ENCODE peak calls at places on chromosome 14, in seven cellular contexts. One of them, this sample, is unnamed.

GRCh38 chr14:82029038-82029437 is 495.4 kb upstream of the SEL1L start:
- DNase-seq in mucosa of descending colon: no peak
- DNase-seq in cardiac muscle cell: no peak
- DNase-seq in colonic mucosa: no peak
- DNase-seq in MM.1S: no peak
- DNase-seq in astrocyte of the spinal cord: no peak
- DNase-seq in IMR-90: no peak
- DNase-seq in this sample: peak; percentile 7

GRCh38 chr14:56135001-56135400 is 16.8 kb downstream of the PELI2 start:
- DNase-seq in mucosa of descending colon: no peak
- DNase-seq in cardiac muscle cell: no peak
- DNase-seq in colonic mucosa: no peak
- DNase-seq in MM.1S: no peak
- DNase-seq in astrocyte of the spinal cord: no peak
- DNase-seq in IMR-90: no peak
- DNase-seq in this sample: no peak

GRCh38 chr14:93915070-93915705 is 12.0 kb upstream of the FAM181A start:
- DNase-seq in mucosa of descending colon: peak; percentile 9
- DNase-seq in cardiac muscle cell: no peak
- DNase-seq in colonic mucosa: no peak
- DNase-seq in MM.1S: no peak
- DNase-seq in astrocyte of the spinal cord: no peak
- DNase-seq in IMR-90: no peak
- DNase-seq in this sample: no peak

GRCh38 chr14:64566651-64567122 is 16.9 kb downstream of the PPP1R36 start:
- DNase-seq in mucosa of descending colon: no peak
- DNase-seq in cardiac muscle cell: peak; percentile 30
- DNase-seq in colonic mucosa: no peak
- DNase-seq in MM.1S: no peak
- DNase-seq in astrocyte of the spinal cord: no peak
- DNase-seq in IMR-90: no peak
- DNase-seq in this sample: no peak

GRCh38 chr14:94026886-94027469 is 838 bp downstream of the OTUB2 start:
- DNase-seq in mucosa of descending colon: no peak
- DNase-seq in cardiac muscle cell: no peak
- DNase-seq in colonic mucosa: no peak
- DNase-seq in MM.1S: no peak
- DNase-seq in astrocyte of the spinal cord: no peak
- DNase-seq in IMR-90: no peak
- DNase-seq in this sample: no peak

GRCh38 chr14:27427796-27428195 is 830.0 kb upstream of the NOVA1 start:
- DNase-seq in mucosa of descending colon: no peak
- DNase-seq in cardiac muscle cell: peak; percentile 43
- DNase-seq in colonic mucosa: no peak
- DNase-seq in MM.1S: no peak
- DNase-seq in astrocyte of the spinal cord: peak; percentile 51
- DNase-seq in IMR-90: no peak
- DNase-seq in this sample: no peak

GRCh38 chr14:63276492-63277342 is 42.0 kb downstream of the GPHB5 start:
- DNase-seq in mucosa of descending colon: no peak
- DNase-seq in cardiac muscle cell: peak; percentile 72
- DNase-seq in colonic mucosa: no peak
- DNase-seq in MM.1S: no peak
- DNase-seq in astrocyte of the spinal cord: peak; percentile 59
- DNase-seq in IMR-90: peak; percentile 64
- DNase-seq in this sample: peak; percentile 51

GRCh38 chr14:100410056-100410565 is 87.0 kb downstream of the SLC25A47 start:
- DNase-seq in mucosa of descending colon: no peak
- DNase-seq in cardiac muscle cell: peak; percentile 94
- DNase-seq in colonic mucosa: no peak
- DNase-seq in MM.1S: no peak
- DNase-seq in astrocyte of the spinal cord: peak; percentile 89
- DNase-seq in IMR-90: peak; percentile 67
- DNase-seq in this sample: no peak

GRCh38 chr14:56322531-56322930 is 204.3 kb downstream of the PELI2 start:
- DNase-seq in mucosa of descending colon: no peak
- DNase-seq in cardiac muscle cell: no peak
- DNase-seq in colonic mucosa: no peak
- DNase-seq in MM.1S: no peak
- DNase-seq in astrocyte of the spinal cord: no peak
- DNase-seq in IMR-90: peak; percentile 17
- DNase-seq in this sample: no peak

GRCh38 chr14:74019743-74020142 is 594 bp downstream of the BBOF1 start:
- DNase-seq in mucosa of descending colon: no peak
- DNase-seq in cardiac muscle cell: peak; percentile 81
- DNase-seq in colonic mucosa: no peak
- DNase-seq in MM.1S: no peak
- DNase-seq in astrocyte of the spinal cord: peak; percentile 63
- DNase-seq in IMR-90: peak; percentile 60
- DNase-seq in this sample: no peak

GRCh38 chr14:47211263-47211662 is 464.1 kb downstream of the MDGA2 start:
- DNase-seq in mucosa of descending colon: no peak
- DNase-seq in cardiac muscle cell: no peak
- DNase-seq in colonic mucosa: no peak
- DNase-seq in MM.1S: no peak
- DNase-seq in astrocyte of the spinal cord: no peak
- DNase-seq in IMR-90: no peak
- DNase-seq in this sample: no peak

GRCh38 chr14:100404419-100404818 is 81.3 kb downstream of the SLC25A47 start:
- DNase-seq in mucosa of descending colon: no peak
- DNase-seq in cardiac muscle cell: no peak
- DNase-seq in colonic mucosa: no peak
- DNase-seq in MM.1S: no peak
- DNase-seq in astrocyte of the spinal cord: no peak
- DNase-seq in IMR-90: no peak
- DNase-seq in this sample: no peak

GRCh38 chr14:73476451-73476905 is 14.3 kb upstream of the RIOX1 start:
- DNase-seq in mucosa of descending colon: no peak
- DNase-seq in cardiac muscle cell: no peak
- DNase-seq in colonic mucosa: no peak
- DNase-seq in MM.1S: no peak
- DNase-seq in astrocyte of the spinal cord: no peak
- DNase-seq in IMR-90: no peak
- DNase-seq in this sample: no peak

GRCh38 chr14:50018236-50019210 is 97.8 kb downstream of the VCPKMT start:
- DNase-seq in mucosa of descending colon: no peak
- DNase-seq in cardiac muscle cell: peak; percentile 39
- DNase-seq in colonic mucosa: peak; percentile 62
- DNase-seq in MM.1S: no peak
- DNase-seq in astrocyte of the spinal cord: peak; percentile 34
- DNase-seq in IMR-90: peak; percentile 80
- DNase-seq in this sample: no peak

GRCh38 chr14:37901978-37902377 is 305.7 kb upstream of the SSTR1 start:
- DNase-seq in mucosa of descending colon: no peak
- DNase-seq in cardiac muscle cell: no peak
- DNase-seq in colonic mucosa: no peak
- DNase-seq in MM.1S: no peak
- DNase-seq in astrocyte of the spinal cord: no peak
- DNase-seq in IMR-90: peak; percentile 65
- DNase-seq in this sample: no peak

GRCh38 chr14:91237219-91237618 is 7.3 kb downstream of the GPR68 start:
- DNase-seq in mucosa of descending colon: no peak
- DNase-seq in cardiac muscle cell: peak; percentile 53
- DNase-seq in colonic mucosa: no peak
- DNase-seq in MM.1S: no peak
- DNase-seq in astrocyte of the spinal cord: peak; percentile 88
- DNase-seq in IMR-90: peak; percentile 81
- DNase-seq in this sample: no peak

GRCh38 chr14:21070083-21070609 is at the start of gene ARHGEF40:
- DNase-seq in mucosa of descending colon: peak; percentile 80
- DNase-seq in cardiac muscle cell: peak; percentile 66
- DNase-seq in colonic mucosa: peak; percentile 74
- DNase-seq in MM.1S: peak; percentile 13
- DNase-seq in astrocyte of the spinal cord: peak; percentile 47
- DNase-seq in IMR-90: peak; percentile 33
- DNase-seq in this sample: peak; percentile 70

GRCh38 chr14:70143306-70143705 is 45.4 kb downstream of the SLC8A3 start:
- DNase-seq in mucosa of descending colon: no peak
- DNase-seq in cardiac muscle cell: no peak
- DNase-seq in colonic mucosa: no peak
- DNase-seq in MM.1S: no peak
- DNase-seq in astrocyte of the spinal cord: no peak
- DNase-seq in IMR-90: no peak
- DNase-seq in this sample: no peak

GRCh38 chr14:102262894-102263462 is 42.0 kb downstream of the MOK start:
- DNase-seq in mucosa of descending colon: no peak
- DNase-seq in cardiac muscle cell: peak; percentile 77
- DNase-seq in colonic mucosa: no peak
- DNase-seq in MM.1S: no peak
- DNase-seq in astrocyte of the spinal cord: peak; percentile 59
- DNase-seq in IMR-90: peak; percentile 60
- DNase-seq in this sample: no peak

DNA sequence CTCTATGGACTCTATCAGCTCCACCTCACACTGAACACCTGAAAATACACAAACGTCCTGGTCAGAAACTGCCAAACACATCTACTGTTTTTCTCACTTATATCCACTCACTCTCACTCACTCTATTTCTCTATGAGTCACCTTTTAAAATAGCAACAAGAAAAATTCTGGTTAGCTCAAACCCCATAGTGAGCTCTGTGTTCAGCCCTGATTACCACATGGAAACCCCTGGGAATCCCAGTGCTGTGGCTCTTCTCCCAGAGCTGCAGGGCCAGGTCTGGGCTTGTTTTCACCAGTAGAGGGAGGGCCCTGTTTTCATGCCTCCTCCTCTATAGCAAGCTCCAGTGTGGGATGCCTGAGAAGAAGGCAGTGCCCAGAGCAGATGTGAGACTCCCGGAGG is 1126.1 kb downstream of the TMEM121 start:
- DNase-seq in mucosa of descending colon: no peak
- DNase-seq in cardiac muscle cell: no peak
- DNase-seq in colonic mucosa: no peak
- DNase-seq in MM.1S: no peak
- DNase-seq in astrocyte of the spinal cord: no peak
- DNase-seq in IMR-90: no peak
- DNase-seq in this sample: peak; percentile 24
- TF ChIP-seq CTCF in mucosa of descending colon: no peak
- TF ChIP-seq CTCF in cardiac muscle cell: no peak
- TF ChIP-seq CTCF in colonic mucosa: no peak
- TF ChIP-seq CTCF in MM.1S: no peak
- TF ChIP-seq CTCF in astrocyte of the spinal cord: no peak
- TF ChIP-seq CTCF in IMR-90: no peak
- TF ChIP-seq CTCF in this sample: peak; percentile 10

GRCh38 chr14:105400016-105400415 is 1.7 kb downstream of the TEX22 start:
- DNase-seq in mucosa of descending colon: peak; percentile 15
- DNase-seq in cardiac muscle cell: no peak
- DNase-seq in colonic mucosa: no peak
- DNase-seq in MM.1S: no peak
- DNase-seq in astrocyte of the spinal cord: no peak
- DNase-seq in IMR-90: no peak
- DNase-seq in this sample: no peak

GRCh38 chr14:105399441-105399775 is 1.1 kb downstream of the TEX22 start:
- DNase-seq in mucosa of descending colon: no peak
- DNase-seq in cardiac muscle cell: no peak
- DNase-seq in colonic mucosa: no peak
- DNase-seq in MM.1S: no peak
- DNase-seq in astrocyte of the spinal cord: no peak
- DNase-seq in IMR-90: no peak
- DNase-seq in this sample: no peak

GRCh38 chr14:105397350-105397931 is 897 bp upstream of the TEX22 start:
- DNase-seq in mucosa of descending colon: peak; percentile 45
- DNase-seq in cardiac muscle cell: no peak
- DNase-seq in colonic mucosa: no peak
- DNase-seq in MM.1S: no peak
- DNase-seq in astrocyte of the spinal cord: no peak
- DNase-seq in IMR-90: no peak
- DNase-seq in this sample: no peak

GRCh38 chr14:105398726-105399440 is 545 bp downstream of the TEX22 start:
- DNase-seq in mucosa of descending colon: peak; percentile 33
- DNase-seq in cardiac muscle cell: no peak
- DNase-seq in colonic mucosa: no peak
- DNase-seq in MM.1S: no peak
- DNase-seq in astrocyte of the spinal cord: no peak
- DNase-seq in IMR-90: peak; percentile 11
- DNase-seq in this sample: no peak

DNA sequence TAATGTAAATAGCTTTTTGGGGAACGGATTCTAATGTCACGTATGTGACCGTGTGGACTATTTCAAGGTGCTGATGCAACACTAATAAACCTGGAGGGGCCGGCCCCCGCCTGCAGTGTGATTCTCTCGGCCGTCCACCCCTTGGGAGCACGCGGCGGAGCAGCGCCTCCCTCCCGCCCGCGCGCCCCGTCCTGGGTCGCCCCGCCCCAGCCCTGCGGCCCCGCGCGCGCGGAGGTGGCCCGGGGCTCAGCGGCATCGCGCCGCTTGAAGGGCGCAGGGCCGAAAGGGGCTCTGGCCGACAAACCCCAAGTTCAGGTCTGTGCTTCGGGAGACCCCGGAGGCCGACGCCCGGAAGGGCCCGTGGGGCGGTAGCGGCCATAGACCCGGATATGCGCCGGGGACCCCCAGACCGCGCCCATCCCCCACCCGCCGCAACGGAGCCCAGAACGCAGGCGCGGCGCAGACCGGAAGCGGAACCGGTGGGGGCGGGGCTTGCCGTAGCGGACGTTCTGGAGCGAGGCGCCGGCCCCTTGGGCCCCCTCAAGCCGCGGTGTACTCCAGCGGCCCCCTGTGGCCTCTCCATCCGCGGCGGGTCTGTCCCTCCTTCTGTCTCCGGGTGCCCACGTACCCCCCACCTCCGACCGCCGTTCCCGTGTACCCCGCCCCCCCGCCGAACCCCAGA is at the start of gene TEX22:
- DNase-seq in mucosa of descending colon: peak; percentile 94
- DNase-seq in cardiac muscle cell: peak; percentile 88
- DNase-seq in colonic mucosa: peak; percentile 92
- DNase-seq in MM.1S: peak; percentile 69
- DNase-seq in astrocyte of the spinal cord: peak; percentile 75
- DNase-seq in IMR-90: peak; percentile 64
- DNase-seq in this sample: peak; percentile 98
- TF ChIP-seq CTCF in mucosa of descending colon: no peak
- TF ChIP-seq CTCF in cardiac muscle cell: peak; percentile 4
- TF ChIP-seq CTCF in colonic mucosa: no peak
- TF ChIP-seq CTCF in MM.1S: no peak
- TF ChIP-seq CTCF in astrocyte of the spinal cord: peak; percentile 10
- TF ChIP-seq CTCF in IMR-90: peak; percentile 26
- TF ChIP-seq CTCF in this sample: no peak

GRCh38 chr14:24761141-24761540 is 127.2 kb upstream of the GZMB start:
- DNase-seq in mucosa of descending colon: no peak
- DNase-seq in cardiac muscle cell: no peak
- DNase-seq in colonic mucosa: no peak
- DNase-seq in MM.1S: no peak
- DNase-seq in astrocyte of the spinal cord: no peak
- DNase-seq in IMR-90: no peak
- DNase-seq in this sample: no peak
- TF ChIP-seq CTCF in mucosa of descending colon: no peak
- TF ChIP-seq CTCF in cardiac muscle cell: no peak
- TF ChIP-seq CTCF in colonic mucosa: no peak
- TF ChIP-seq CTCF in MM.1S: no peak
- TF ChIP-seq CTCF in astrocyte of the spinal cord: no peak
- TF ChIP-seq CTCF in IMR-90: no peak
- TF ChIP-seq CTCF in this sample: no peak

DNA sequence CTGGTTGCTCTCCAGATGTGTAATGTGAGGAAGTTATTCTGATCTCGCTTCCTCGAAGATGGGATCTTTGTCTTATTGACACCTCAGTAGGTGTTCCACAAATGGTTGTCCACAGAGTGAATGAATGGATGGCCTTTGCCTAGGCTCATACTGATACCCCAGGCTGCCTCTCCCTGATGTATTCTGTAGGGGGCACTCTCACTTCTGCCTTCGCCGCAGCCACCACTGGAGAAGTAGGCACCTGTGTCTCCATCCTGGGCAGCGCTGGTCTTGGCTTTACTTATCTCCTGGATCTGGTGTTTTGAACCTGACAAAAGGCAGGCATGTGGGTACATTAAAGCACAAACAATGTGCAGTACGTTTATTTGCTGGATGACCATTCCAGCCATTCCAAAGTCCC is 82.1 kb downstream of the ZFP36L1 start:
- DNase-seq in mucosa of descending colon: no peak
- DNase-seq in cardiac muscle cell: no peak
- DNase-seq in colonic mucosa: no peak
- DNase-seq in MM.1S: no peak
- DNase-seq in astrocyte of the spinal cord: no peak
- DNase-seq in IMR-90: no peak
- DNase-seq in this sample: no peak
- TF ChIP-seq CTCF in mucosa of descending colon: no peak
- TF ChIP-seq CTCF in cardiac muscle cell: no peak
- TF ChIP-seq CTCF in colonic mucosa: no peak
- TF ChIP-seq CTCF in MM.1S: no peak
- TF ChIP-seq CTCF in astrocyte of the spinal cord: no peak
- TF ChIP-seq CTCF in IMR-90: no peak
- TF ChIP-seq CTCF in this sample: no peak

This sample was measured in GM20000.